ENCODE peak calls at places on chromosomes 6 and 20, in eight cellular contexts. S is B cell, I is AG04450, M is fibroblast of pulmonary artery, F is fibroblast of mammary gland, N is spleen, O is H1, E is DND-41. G is an unnamed sample.

GRCh38 chr6:42367353-42368011 is 84.2 kb downstream of the TRERF1 start:
- DNase-seq in S (peak; percentile 48), I (no peak), M (peak; percentile 37), F (no peak), N (peak; percentile 83), O (no peak), E (no peak), G (peak; percentile 77)

GRCh38 chr20:20412750-20413149 is 44.8 kb downstream of the INSM1 start:
- DNase-seq in S (no peak), I (no peak), M (no peak), F (no peak), N (no peak), O (no peak), E (no peak), G (no peak)

GRCh38 chr6:119830494-119831295 is 481.1 kb upstream of the MAN1A1 start:
- DNase-seq in S (no peak), I (no peak), M (no peak), F (peak; percentile 2), N (no peak), O (no peak), E (peak; percentile 43), G (no peak)

GRCh38 chr6:29517245-29517644 is 29.5 kb upstream of the MAS1L start:
- DNase-seq in S (no peak), I (no peak), M (no peak), F (no peak), N (no peak), O (no peak), E (no peak), G (no peak)

GRCh38 chr20:63963784-63964301 is 5.9 kb downstream of the ZNF512B start:
- DNase-seq in S (no peak), I (no peak), M (no peak), F (no peak), N (peak; percentile 71), O (no peak), E (no peak), G (no peak)

GRCh38 chr20:19341348-19342053 is 129.1 kb downstream of the SLC24A3 start:
- DNase-seq in S (no peak), I (no peak), M (no peak), F (no peak), N (no peak), O (no peak), E (no peak), G (no peak)

GRCh38 chr20:50592282-50593004 is 82.3 kb downstream of the PTPN1 start:
- DNase-seq in S (no peak), I (no peak), M (no peak), F (peak; percentile 33), N (peak; percentile 83), O (no peak), E (no peak), G (no peak)

GRCh38 chr20:7770046-7770445 is 170.2 kb downstream of the HAO1 start:
- DNase-seq in S (no peak), I (no peak), M (no peak), F (no peak), N (no peak), O (no peak), E (no peak), G (no peak)

GRCh38 chr6:129929433-129929832 is 68.3 kb upstream of the TMEM244 start:
- DNase-seq in S (no peak), I (peak; percentile 49), M (peak; percentile 89), F (peak; percentile 96), N (no peak), O (no peak), E (no peak), G (no peak)

GRCh38 chr6:20217476-20217855 is 5.2 kb upstream of the MBOAT1 start:
- DNase-seq in S (no peak), I (no peak), M (peak; percentile 57), F (no peak), N (no peak), O (no peak), E (no peak), G (no peak)

GRCh38 chr6:98787401-98787800 is 47.0 kb upstream of the POU3F2 start:
- DNase-seq in S (no peak), I (no peak), M (no peak), F (no peak), N (no peak), O (no peak), E (no peak), G (no peak)

GRCh38 chr6:91713911-91714310 is 1127.0 kb upstream of the MAP3K7 start:
- DNase-seq in S (no peak), I (no peak), M (no peak), F (no peak), N (no peak), O (no peak), E (no peak), G (no peak)

GRCh38 chr20:25399038-25399430 is 8.4 kb upstream of the ABHD12 start:
- DNase-seq in S (peak; percentile 62), I (peak; percentile 59), M (peak; percentile 87), F (peak; percentile 83), N (no peak), O (no peak), E (peak; percentile 44), G (peak; percentile 40)

GRCh38 chr20:3888622-3889488 is at the start of gene PANK2:
- DNase-seq in S (peak; percentile 96), I (peak; percentile 98), M (peak; percentile 99), F (peak; percentile 98), N (peak; percentile 100), O (peak; percentile 91), E (peak; percentile 100), G (peak; percentile 99)

DNA sequence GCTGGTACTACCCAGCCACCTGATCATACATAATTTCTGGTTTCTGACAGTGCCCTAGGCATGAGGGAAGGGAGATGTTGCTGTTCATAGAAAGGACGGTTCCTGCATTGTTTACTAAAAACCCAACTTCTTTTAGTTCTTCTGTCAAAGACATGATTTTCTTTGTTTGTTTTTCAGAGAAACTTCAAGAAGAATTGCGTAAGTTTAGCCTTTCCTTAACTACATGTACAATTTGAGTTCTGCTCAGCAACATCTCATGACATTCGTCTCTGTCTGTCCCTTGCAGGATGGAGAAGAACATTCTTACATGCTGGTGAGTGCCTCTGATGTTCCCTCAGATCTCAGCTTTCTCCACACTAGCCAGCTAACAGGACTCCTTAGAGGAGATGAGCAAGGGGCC is 8.0 kb downstream of the BTN2A1 start:
- DNase-seq in S (no peak), I (no peak), M (no peak), F (no peak), N (no peak), O (no peak), E (no peak), G (no peak)
- TF ChIP-seq CTCF in S (no peak), I (no peak), M (no peak), F (no peak), N (no peak), O (no peak), E (no peak), G (no peak)

GRCh38 chr6:12150812-12151432 is 138.8 kb downstream of the HIVEP1 start:
- DNase-seq in S (peak; percentile 21), I (no peak), M (no peak), F (no peak), N (peak; percentile 78), O (no peak), E (peak; percentile 44), G (no peak)
- TF ChIP-seq CTCF in S (peak; percentile 46), I (peak; percentile 52), M (peak; percentile 44), F (peak; percentile 45), N (peak; percentile 9), O (peak; percentile 85), E (peak; percentile 72), G (no peak)

GRCh38 chr20:6142348-6142993 is 19.6 kb upstream of the FERMT1 start:
- DNase-seq in S (peak; percentile 54), I (peak; percentile 23), M (peak; percentile 79), F (peak; percentile 67), N (no peak), O (no peak), E (peak; percentile 54), G (peak; percentile 67)

DNA sequence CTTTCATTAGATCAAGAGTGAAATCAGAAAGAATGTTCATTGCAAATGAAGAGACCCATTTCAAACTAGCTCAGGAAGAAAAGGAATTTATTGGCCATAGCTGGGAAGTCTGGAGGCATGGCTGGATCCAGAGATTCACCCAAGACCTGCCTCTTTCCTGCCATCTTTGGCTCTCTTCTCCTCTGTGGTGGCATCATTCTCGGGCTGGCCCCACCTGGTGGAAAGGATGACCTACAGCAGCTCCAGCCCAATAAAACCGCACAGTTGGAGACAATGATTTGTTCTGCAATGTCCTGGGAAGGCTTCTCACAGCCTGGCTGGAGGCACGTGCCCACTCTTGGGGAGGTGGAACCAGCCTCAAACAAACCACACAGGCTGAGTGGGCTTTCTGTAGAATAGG is 18.1 kb upstream of the FERMT1 start:
- DNase-seq in S (no peak), I (no peak), M (no peak), F (peak; percentile 4), N (no peak), O (no peak), E (peak; percentile 21), G (no peak)
- TF ChIP-seq CTCF in S (no peak), I (peak; percentile 16), M (peak; percentile 19), F (peak; percentile 30), N (no peak), O (peak; percentile 38), E (peak; percentile 46), G (peak; percentile 28)

DNA sequence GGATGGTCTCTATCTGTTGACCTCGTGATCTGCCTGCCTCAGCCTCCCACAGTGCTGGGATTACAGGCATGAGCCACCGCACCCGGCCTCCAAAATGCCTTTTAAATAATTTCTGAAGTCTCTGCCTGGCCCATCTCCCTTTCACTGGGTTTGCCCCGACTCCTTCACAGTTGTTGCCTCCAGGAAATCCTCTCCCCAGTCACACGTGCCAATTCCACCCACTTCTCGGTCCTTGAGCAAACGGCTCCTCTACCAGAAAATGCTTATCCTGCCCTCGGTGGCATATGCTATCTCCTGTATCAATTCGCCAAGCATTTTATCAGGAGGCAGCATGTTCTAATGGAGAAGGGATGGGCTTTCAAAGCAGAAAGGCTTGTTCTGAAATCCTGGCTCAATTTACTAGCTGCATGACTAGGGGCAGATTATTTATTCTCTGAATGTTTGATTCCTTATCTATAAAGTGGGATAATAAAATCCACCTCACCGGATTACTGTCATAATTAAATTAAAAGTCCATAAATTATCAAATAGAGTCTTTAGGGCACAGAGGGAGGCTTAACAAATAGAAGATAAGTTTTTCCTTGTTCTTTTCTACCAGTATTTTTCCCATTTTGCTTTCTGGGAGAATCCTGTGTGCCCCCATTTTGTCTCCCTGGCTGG is 66.3 kb downstream of the PPP1R3G start:
- DNase-seq in S (no peak), I (no peak), M (no peak), F (peak; percentile 18), N (no peak), O (no peak), E (no peak), G (no peak)
- TF ChIP-seq CTCF in S (no peak), I (no peak), M (no peak), F (no peak), N (no peak), O (no peak), E (no peak), G (no peak)

GRCh38 chr6:39387785-39388184 is 65.3 kb upstream of the KCNK16 start:
- DNase-seq in S (no peak), I (no peak), M (no peak), F (no peak), N (no peak), O (no peak), E (no peak), G (no peak)
- TF ChIP-seq CTCF in S (no peak), I (no peak), M (no peak), F (no peak), N (no peak), O (no peak), E (no peak), G (no peak)

GRCh38 chr6:52284460-52285173 is at the start of gene MCM3:
- DNase-seq in S (peak; percentile 95), I (peak; percentile 98), M (peak; percentile 100), F (peak; percentile 99), N (peak; percentile 97), O (peak; percentile 98), E (peak; percentile 99), G (peak; percentile 95)
- TF ChIP-seq CTCF in S (peak; percentile 5), I (no peak), M (peak; percentile 9), F (no peak), N (no peak), O (no peak), E (no peak), G (no peak)